ENCODE peak calls at places on chromosomes 12 and 14, in seven cellular contexts. One of them, this sample, is unnamed.

GRCh38 chr12:76256341-76256740 is 91.9 kb downstream of the BBS10 start:
- DNase-seq in fibroblast of lung: no peak
- DNase-seq in GM23338: no peak
- DNase-seq in A673: no peak
- DNase-seq in PC-3: no peak
- DNase-seq in HCT116: no peak
- DNase-seq in PC-9: no peak
- DNase-seq in this sample: no peak

GRCh38 chr12:46461459-46461858 is 88.9 kb upstream of the SLC38A2 start:
- DNase-seq in fibroblast of lung: no peak
- DNase-seq in GM23338: no peak
- DNase-seq in A673: no peak
- DNase-seq in PC-3: no peak
- DNase-seq in HCT116: no peak
- DNase-seq in PC-9: no peak
- DNase-seq in this sample: no peak

GRCh38 chr12:69900720-69901131 is 75.7 kb downstream of the MYRFL start:
- DNase-seq in fibroblast of lung: peak; percentile 68
- DNase-seq in GM23338: peak; percentile 94
- DNase-seq in A673: peak; percentile 86
- DNase-seq in PC-3: peak; percentile 86
- DNase-seq in HCT116: peak; percentile 45
- DNase-seq in PC-9: peak; percentile 60
- DNase-seq in this sample: peak; percentile 77

GRCh38 chr12:67624355-67624754 is 24.2 kb upstream of the DYRK2 start:
- DNase-seq in fibroblast of lung: no peak
- DNase-seq in GM23338: peak; percentile 35
- DNase-seq in A673: no peak
- DNase-seq in PC-3: no peak
- DNase-seq in HCT116: no peak
- DNase-seq in PC-9: no peak
- DNase-seq in this sample: no peak

GRCh38 chr14:106276326-106277267 is 750.2 kb downstream of the TMEM121 start:
- DNase-seq in fibroblast of lung: no peak
- DNase-seq in GM23338: no peak
- DNase-seq in A673: no peak
- DNase-seq in PC-3: no peak
- DNase-seq in HCT116: no peak
- DNase-seq in PC-9: no peak
- DNase-seq in this sample: no peak

GRCh38 chr14:50001999-50002925 is 109.4 kb downstream of the ARF6 start:
- DNase-seq in fibroblast of lung: no peak
- DNase-seq in GM23338: peak; percentile 17
- DNase-seq in A673: no peak
- DNase-seq in PC-3: no peak
- DNase-seq in HCT116: no peak
- DNase-seq in PC-9: no peak
- DNase-seq in this sample: no peak

GRCh38 chr14:102187044-102187443 is 47.3 kb downstream of the WDR20 start:
- DNase-seq in fibroblast of lung: peak; percentile 88
- DNase-seq in GM23338: no peak
- DNase-seq in A673: peak; percentile 57
- DNase-seq in PC-3: peak; percentile 65
- DNase-seq in HCT116: peak; percentile 41
- DNase-seq in PC-9: peak; percentile 56
- DNase-seq in this sample: peak; percentile 91

GRCh38 chr14:77120771-77121743 is 20.5 kb downstream of the ZDHHC22 start:
- DNase-seq in fibroblast of lung: no peak
- DNase-seq in GM23338: no peak
- DNase-seq in A673: no peak
- DNase-seq in PC-3: no peak
- DNase-seq in HCT116: no peak
- DNase-seq in PC-9: no peak
- DNase-seq in this sample: no peak

GRCh38 chr12:85299058-85299457 is 19.0 kb downstream of the ALX1 start:
- DNase-seq in fibroblast of lung: no peak
- DNase-seq in GM23338: no peak
- DNase-seq in A673: no peak
- DNase-seq in PC-3: no peak
- DNase-seq in HCT116: no peak
- DNase-seq in PC-9: no peak
- DNase-seq in this sample: no peak

GRCh38 chr14:52974406-52974805 is 23.6 kb upstream of the FERMT2 start:
- DNase-seq in fibroblast of lung: peak; percentile 52
- DNase-seq in GM23338: no peak
- DNase-seq in A673: no peak
- DNase-seq in PC-3: peak; percentile 54
- DNase-seq in HCT116: no peak
- DNase-seq in PC-9: no peak
- DNase-seq in this sample: peak; percentile 15

GRCh38 chr12:122793685-122794106 is 19.3 kb downstream of the CCDC62 start:
- DNase-seq in fibroblast of lung: peak; percentile 77
- DNase-seq in GM23338: peak; percentile 80
- DNase-seq in A673: peak; percentile 70
- DNase-seq in PC-3: peak; percentile 76
- DNase-seq in HCT116: peak; percentile 52
- DNase-seq in PC-9: peak; percentile 6
- DNase-seq in this sample: peak; percentile 63

GRCh38 chr14:59463773-59464650 is 1.2 kb downstream of the GPR135 start:
- DNase-seq in fibroblast of lung: no peak
- DNase-seq in GM23338: peak; percentile 64
- DNase-seq in A673: no peak
- DNase-seq in PC-3: no peak
- DNase-seq in HCT116: no peak
- DNase-seq in PC-9: no peak
- DNase-seq in this sample: peak; percentile 78

GRCh38 chr12:59056931-59057330 is 136.6 kb upstream of the LRIG3 start:
- DNase-seq in fibroblast of lung: no peak
- DNase-seq in GM23338: no peak
- DNase-seq in A673: no peak
- DNase-seq in PC-3: no peak
- DNase-seq in HCT116: no peak
- DNase-seq in PC-9: no peak
- DNase-seq in this sample: peak; percentile 65

GRCh38 chr12:5807090-5807414 is 138.0 kb downstream of the ANO2 start:
- DNase-seq in fibroblast of lung: no peak
- DNase-seq in GM23338: no peak
- DNase-seq in A673: no peak
- DNase-seq in PC-3: peak; percentile 62
- DNase-seq in HCT116: peak; percentile 63
- DNase-seq in PC-9: no peak
- DNase-seq in this sample: no peak

GRCh38 chr12:12890815-12891645 is at the start of gene GPRC5A:
- DNase-seq in fibroblast of lung: peak; percentile 98
- DNase-seq in GM23338: peak; percentile 79
- DNase-seq in A673: peak; percentile 43
- DNase-seq in PC-3: peak; percentile 97
- DNase-seq in HCT116: peak; percentile 96
- DNase-seq in PC-9: peak; percentile 100
- DNase-seq in this sample: peak; percentile 98

GRCh38 chr12:95022477-95022876 is 19.0 kb upstream of the NDUFA12 start:
- DNase-seq in fibroblast of lung: no peak
- DNase-seq in GM23338: no peak
- DNase-seq in A673: no peak
- DNase-seq in PC-3: no peak
- DNase-seq in HCT116: no peak
- DNase-seq in PC-9: no peak
- DNase-seq in this sample: no peak

GRCh38 chr12:54417712-54418440 is 1.2 kb downstream of the ITGA5 start:
- DNase-seq in fibroblast of lung: no peak
- DNase-seq in GM23338: peak; percentile 52
- DNase-seq in A673: no peak
- DNase-seq in PC-3: no peak
- DNase-seq in HCT116: no peak
- DNase-seq in PC-9: no peak
- DNase-seq in this sample: peak; percentile 53

GRCh38 chr12:54413284-54414190 is 5.5 kb downstream of the ITGA5 start:
- DNase-seq in fibroblast of lung: no peak
- DNase-seq in GM23338: no peak
- DNase-seq in A673: peak; percentile 89
- DNase-seq in PC-3: no peak
- DNase-seq in HCT116: no peak
- DNase-seq in PC-9: no peak
- DNase-seq in this sample: peak; percentile 69

GRCh38 chr12:54416908-54417603 is 2.0 kb downstream of the ITGA5 start:
- DNase-seq in fibroblast of lung: peak; percentile 57
- DNase-seq in GM23338: no peak
- DNase-seq in A673: no peak
- DNase-seq in PC-3: no peak
- DNase-seq in HCT116: no peak
- DNase-seq in PC-9: no peak
- DNase-seq in this sample: peak; percentile 40

GRCh38 chr12:54414191-54414525 is 4.9 kb downstream of the ITGA5 start:
- DNase-seq in fibroblast of lung: no peak
- DNase-seq in GM23338: no peak
- DNase-seq in A673: no peak
- DNase-seq in PC-3: no peak
- DNase-seq in HCT116: no peak
- DNase-seq in PC-9: no peak
- DNase-seq in this sample: peak; percentile 21

DNA sequence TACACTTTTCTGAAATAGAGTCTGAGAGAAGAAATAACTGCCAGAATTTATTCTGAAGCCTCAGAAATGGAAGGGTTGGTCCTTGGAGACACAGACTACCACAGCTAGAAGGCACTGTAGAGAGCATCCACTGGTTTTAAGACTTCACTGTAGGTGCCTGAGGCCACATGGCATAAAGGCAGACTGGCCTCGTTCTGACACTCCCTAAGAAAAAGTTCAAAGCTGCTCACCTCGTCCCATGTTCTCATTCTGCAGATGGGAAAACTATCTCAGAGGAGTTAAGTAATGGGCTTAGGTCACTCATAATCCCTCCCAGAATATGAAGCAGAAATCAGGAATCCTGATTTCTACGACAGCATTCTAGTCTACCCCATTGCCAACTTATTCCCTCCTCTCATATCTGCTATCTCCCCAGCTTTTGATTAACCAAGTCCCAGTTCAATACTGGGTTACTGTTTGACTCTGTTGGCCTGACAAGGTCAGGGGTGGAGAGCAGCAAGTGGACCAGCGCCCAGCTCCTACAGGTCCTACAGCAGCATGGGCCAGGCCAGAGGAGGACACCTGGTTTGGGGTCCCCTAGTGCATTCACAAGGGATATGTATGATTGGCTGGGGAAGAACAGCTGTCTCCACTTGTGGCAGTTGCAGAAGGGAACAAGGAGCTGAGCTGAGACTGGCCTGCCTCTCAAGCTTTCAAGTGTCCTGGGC is 3.7 kb downstream of the ITGA5 start:
- DNase-seq in fibroblast of lung: no peak
- DNase-seq in GM23338: no peak
- DNase-seq in A673: no peak
- DNase-seq in PC-3: no peak
- DNase-seq in HCT116: no peak
- DNase-seq in PC-9: no peak
- DNase-seq in this sample: peak; percentile 60
- H3K27ac ChIP-seq in fibroblast of lung: no peak overlapping the region
- H3K27ac ChIP-seq in GM23338: no peak overlapping the region
- H3K27ac ChIP-seq in A673: peak overlapping the region; percentile 58
- H3K27ac ChIP-seq in PC-3: no peak overlapping the region
- H3K27ac ChIP-seq in HCT116: no peak overlapping the region
- H3K27ac ChIP-seq in PC-9: no peak overlapping the region
- H3K27ac ChIP-seq in this sample: peak overlapping the region; percentile 98

GRCh38 chr14:73594491-73594890 is 2.8 kb downstream of the ACOT4 start:
- DNase-seq in fibroblast of lung: no peak
- DNase-seq in GM23338: no peak
- DNase-seq in A673: no peak
- DNase-seq in PC-3: no peak
- DNase-seq in HCT116: no peak
- DNase-seq in PC-9: no peak
- DNase-seq in this sample: no peak

GRCh38 chr14:73589128-73589527 is 2.5 kb upstream of the ACOT4 start:
- DNase-seq in fibroblast of lung: no peak
- DNase-seq in GM23338: no peak
- DNase-seq in A673: no peak
- DNase-seq in PC-3: no peak
- DNase-seq in HCT116: no peak
- DNase-seq in PC-9: no peak
- DNase-seq in this sample: no peak

GRCh38 chr14:73591690-73592448 is at the start of gene ACOT4:
- DNase-seq in fibroblast of lung: peak; percentile 15
- DNase-seq in GM23338: peak; percentile 73
- DNase-seq in A673: peak; percentile 29
- DNase-seq in PC-3: peak; percentile 65
- DNase-seq in HCT116: no peak
- DNase-seq in PC-9: peak; percentile 63
- DNase-seq in this sample: peak; percentile 46
- TF ChIP-seq EZH2 in fibroblast of lung: no peak
- TF ChIP-seq EZH2 in GM23338: no peak
- TF ChIP-seq EZH2 in A673: no peak
- TF ChIP-seq EZH2 in PC-3: no peak
- TF ChIP-seq EZH2 in HCT116: no peak
- TF ChIP-seq EZH2 in PC-9: no peak
- TF ChIP-seq EZH2 in this sample: no peak

GRCh38 chr12:50514526-50515276 is 9.9 kb downstream of the DIP2B start:
- DNase-seq in fibroblast of lung: no peak
- DNase-seq in GM23338: no peak
- DNase-seq in A673: no peak
- DNase-seq in PC-3: no peak
- DNase-seq in HCT116: no peak
- DNase-seq in PC-9: no peak
- DNase-seq in this sample: no peak
- H3K27ac ChIP-seq in fibroblast of lung: no peak overlapping the region
- H3K27ac ChIP-seq in GM23338: no peak overlapping the region
- H3K27ac ChIP-seq in A673: no peak overlapping the region
- H3K27ac ChIP-seq in PC-3: no peak overlapping the region
- H3K27ac ChIP-seq in HCT116: no peak overlapping the region
- H3K27ac ChIP-seq in PC-9: no peak overlapping the region
- H3K27ac ChIP-seq in this sample: no peak overlapping the region

GRCh38 chr12:111202237-111202592 is 166.7 kb downstream of the PHETA1 start:
- DNase-seq in fibroblast of lung: no peak
- DNase-seq in GM23338: no peak
- DNase-seq in A673: no peak
- DNase-seq in PC-3: no peak
- DNase-seq in HCT116: no peak
- DNase-seq in PC-9: no peak
- DNase-seq in this sample: no peak

GRCh38 chr12:111201036-111201435 is 167.9 kb downstream of the PHETA1 start:
- DNase-seq in fibroblast of lung: no peak
- DNase-seq in GM23338: peak; percentile 43
- DNase-seq in A673: peak; percentile 38
- DNase-seq in PC-3: no peak
- DNase-seq in HCT116: no peak
- DNase-seq in PC-9: no peak
- DNase-seq in this sample: no peak

GRCh38 chr12:111201495-111202236 is 167.2 kb downstream of the PHETA1 start:
- DNase-seq in fibroblast of lung: no peak
- DNase-seq in GM23338: no peak
- DNase-seq in A673: no peak
- DNase-seq in PC-3: no peak
- DNase-seq in HCT116: no peak
- DNase-seq in PC-9: no peak
- DNase-seq in this sample: no peak

GRCh38 chr12:111203969-111204368 is 164.9 kb downstream of the PHETA1 start:
- DNase-seq in fibroblast of lung: no peak
- DNase-seq in GM23338: no peak
- DNase-seq in A673: no peak
- DNase-seq in PC-3: no peak
- DNase-seq in HCT116: no peak
- DNase-seq in PC-9: no peak
- DNase-seq in this sample: no peak

GRCh38 chr12:111204684-111205305 is 164.1 kb downstream of the PHETA1 start:
- DNase-seq in fibroblast of lung: no peak
- DNase-seq in GM23338: no peak
- DNase-seq in A673: no peak
- DNase-seq in PC-3: no peak
- DNase-seq in HCT116: no peak
- DNase-seq in PC-9: no peak
- DNase-seq in this sample: no peak
- TF ChIP-seq EZH2 in fibroblast of lung: no peak
- TF ChIP-seq EZH2 in GM23338: no peak
- TF ChIP-seq EZH2 in A673: no peak
- TF ChIP-seq EZH2 in PC-3: no peak
- TF ChIP-seq EZH2 in HCT116: no peak
- TF ChIP-seq EZH2 in PC-9: no peak
- TF ChIP-seq EZH2 in this sample: no peak